ENCODE peak calls at places on chromosome X, in four cellular contexts. Z, K, U and W are unnamed samples.
A peak's percentile ranks its signal among the peaks of the same experiment; 100 is the strongest.

GRCh38 chrX:80808854-80809493 is 703 bp downstream of the BRWD3 start:
- DNase-seq in Z (no peak), U (no peak), K (no peak), W (no peak)

GRCh38 chrX:82677281-82677680 is 830.8 kb upstream of the POU3F4 start:
- DNase-seq in K (no peak), Z (no peak), U (no peak), W (no peak)

GRCh38 chrX:15336023-15336413 is 695 bp upstream of the PIGA start:
- DNase-seq in Z (peak; percentile 25), K (no peak), U (no peak), W (no peak)

GRCh38 chrX:69959712-69960111 is 90.0 kb downstream of the AWAT2 start:
- DNase-seq in K (no peak), Z (no peak), U (no peak), W (no peak)

GRCh38 chrX:68684291-68684918 is 36.9 kb downstream of the STARD8 start:
- DNase-seq in K (no peak), U (peak; percentile 28), Z (no peak), W (no peak)

GRCh38 chrX:71492086-71493065 is 40.5 kb upstream of the OGT start:
- DNase-seq in U (peak; percentile 25), Z (no peak), K (no peak), W (no peak)

GRCh38 chrX:2325076-2325784 is 175.5 kb downstream of the DHRSX start:
- DNase-seq in U (no peak), K (peak; percentile 24), Z (peak; percentile 42), W (no peak)

GRCh38 chrX:39896951-39897740 is 200.6 kb downstream of the BCOR start:
- DNase-seq in K (peak; percentile 30), U (no peak), Z (no peak), W (no peak)

GRCh38 chrX:57241967-57242366 is 44.5 kb upstream of the FAAH2 start:
- DNase-seq in Z (no peak), U (no peak), K (no peak), W (no peak)

GRCh38 chrX:19548279-19548678 is 33.0 kb upstream of the MAP3K15 start:
- DNase-seq in Z (no peak), U (no peak), K (no peak), W (no peak)

GRCh38 chrX:110156167-110156754 is 153.3 kb downstream of the TMEM164 start:
- DNase-seq in K (no peak), U (no peak), Z (no peak), W (no peak)

GRCh38 chrX:19709812-19710518 is 177.4 kb downstream of the SH3KBP1 start:
- DNase-seq in U (no peak), K (no peak), Z (peak; percentile 90), W (no peak)

GRCh38 chrX:15694968-15695451 is 30.4 kb upstream of the CLTRN start:
- DNase-seq in Z (no peak), K (no peak), U (no peak), W (no peak)

GRCh38 chrX:110420771-110421498 is 62.3 kb downstream of the RTL9 start:
- DNase-seq in Z (no peak), U (no peak), K (peak; percentile 58), W (no peak)

GRCh38 chrX:47206316-47206715 is 12.2 kb upstream of the CDK16 start:
- DNase-seq in U (no peak), Z (no peak), K (no peak), W (no peak)

GRCh38 chrX:15356444-15356843 is 21.1 kb upstream of the PIGA start:
- DNase-seq in Z (peak; percentile 41), U (no peak), K (no peak), W (no peak)

GRCh38 chrX:37746268-37746931 is 33.5 kb upstream of the CYBB start:
- DNase-seq in Z (no peak), K (no peak), U (no peak), W (peak; percentile 88)

GRCh38 chrX:141903400-141904155 is at the start of gene MAGEC1:
- DNase-seq in U (no peak), K (no peak), Z (no peak), W (no peak)

GRCh38 chrX:53249387-53250042 is 24.5 kb upstream of the KDM5C start:
- DNase-seq in K (no peak), Z (no peak), U (no peak), W (no peak)

GRCh38 chrX:103607385-103608304 is at the start of gene TCEAL3:
- DNase-seq in U (peak; percentile 18), K (no peak), Z (no peak), W (no peak)

GRCh38 chrX:41781500-41781899 is 57.5 kb downstream of the GPR82 start:
- DNase-seq in U (no peak), K (peak; percentile 63), Z (no peak), W (no peak)

GRCh38 chrX:112612558-112612957 is 67.2 kb downstream of the LHFPL1 start:
- DNase-seq in Z (no peak), K (no peak), U (no peak), W (no peak)

GRCh38 chrX:56726609-56727008 is 2.4 kb upstream of the NBDY start:
- DNase-seq in K (peak; percentile 34), Z (no peak), U (peak; percentile 14), W (no peak)

GRCh38 chrX:113514906-113515305 is 674.3 kb upstream of the AMOT start:
- DNase-seq in U (no peak), Z (no peak), K (no peak), W (no peak)

GRCh38 chrX:113274801-113275200 is 434.2 kb upstream of the AMOT start:
- DNase-seq in Z (no peak), U (no peak), K (no peak), W (no peak)

GRCh38 chrX:29110041-29110440 is 522.8 kb downstream of the IL1RAPL1 start:
- DNase-seq in K (no peak), U (no peak), Z (no peak), W (no peak)

GRCh38 chrX:2498781-2499302 is 1.9 kb downstream of the DHRSX start:
- DNase-seq in U (no peak), Z (no peak), K (no peak), W (no peak)

GRCh38 chrX:139448996-139449395 is 81.5 kb upstream of the F9 start:
- DNase-seq in U (no peak), Z (no peak), K (no peak), W (no peak)

GRCh38 chrX:40154853-40155616 is 57.3 kb upstream of the BCOR start:
- DNase-seq in K (no peak), U (peak; percentile 51), Z (no peak), W (peak; percentile 19)

GRCh38 chrX:53320543-53321215 is 39.3 kb upstream of the IQSEC2 start:
- DNase-seq in K (no peak), U (no peak), Z (no peak), W (no peak)

GRCh38 chrX:104565791-104566687 is at the start of gene IL1RAPL2:
- DNase-seq in Z (no peak), U (no peak), K (peak; percentile 81), W (no peak)

GRCh38 chrX:136768469-136769084 is 12.2 kb downstream of the ARHGEF6 start:
- DNase-seq in K (peak; percentile 58), Z (peak; percentile 90), U (peak; percentile 26), W (peak; percentile 64)

GRCh38 chrX:31706456-31706855 is 634.6 kb upstream of the FTHL17 start:
- DNase-seq in U (no peak), Z (no peak), K (no peak), W (no peak)

GRCh38 chrX:56813318-56813837 is 84.3 kb downstream of the NBDY start:
- DNase-seq in U (peak; percentile 34), K (no peak), Z (peak; percentile 8), W (peak; percentile 34)

GRCh38 chrX:1397001-1397400 is 5.1 kb upstream of the SLC25A6 start:
- DNase-seq in K (no peak), Z (no peak), U (no peak), W (no peak)

GRCh38 chrX:65697915-65698796 is 30.7 kb downstream of the MSN start:
- DNase-seq in K (no peak), Z (no peak), U (no peak), W (peak; percentile 51)